ENCODE peak calls at places on chromosomes 11 and 22, in seven cellular contexts. W is cardiac fibroblast, E is HEK293T, G is GM12865, T is SK-MEL-5, V is GM12891, L is amygdala. U is an unnamed sample.

GRCh38 chr11:131691558-131692041 is 321.2 kb downstream of the NTM start:
- DNase-seq in G (peak), T (peak), L (no peak), W (peak), V (peak), E (peak), U (peak)

GRCh38 chr11:73308003-73308962 is at the start of gene ARHGEF17:
- DNase-seq in T (peak), E (peak), W (peak), G (peak), L (no peak), V (peak), U (peak)

GRCh38 chr22:23220485-23221350 is 40.4 kb downstream of the BCR start:
- DNase-seq in G (peak), T (no peak), W (peak), V (peak), L (no peak), E (no peak), U (peak)

GRCh38 chr22:35480627-35481565 is 59.7 kb upstream of the RASD2 start:
- DNase-seq in G (no peak), V (no peak), T (no peak), W (no peak), E (no peak), L (no peak), U (no peak)

GRCh38 chr11:130711193-130711592 is 205.1 kb downstream of the SNX19 start:
- DNase-seq in T (no peak), L (no peak), G (no peak), V (no peak), E (no peak), W (no peak), U (no peak)

GRCh38 chr22:19121631-19122142 is 525 bp downstream of the DGCR2 start:
- DNase-seq in G (peak), W (peak), E (peak), V (no peak), L (no peak), T (peak), U (peak)

GRCh38 chr22:27238935-27239510 is 562.5 kb downstream of the MN1 start:
- DNase-seq in L (no peak), G (no peak), E (no peak), T (no peak), V (no peak), W (peak), U (no peak)

GRCh38 chr11:117877120-117877784 is 794 bp upstream of the FXYD6 start:
- DNase-seq in V (no peak), W (peak), L (no peak), G (no peak), E (no peak), T (no peak), U (no peak)

GRCh38 chr11:70557742-70558485 is 159.6 kb downstream of the CTTN start:
- DNase-seq in T (no peak), W (no peak), G (no peak), V (no peak), E (no peak), L (no peak), U (no peak)

GRCh38 chr11:104609297-104609696 is 289.0 kb downstream of the CASP12 start:
- DNase-seq in W (peak), L (no peak), G (peak), V (peak), E (peak), T (peak), U (peak)

GRCh38 chr22:49735411-49736311 is 92.0 kb downstream of the BRD1 start:
- DNase-seq in L (no peak), E (peak), W (peak), V (no peak), G (no peak), T (no peak), U (peak)

GRCh38 chr11:2309251-2310072 is 7.6 kb downstream of the TSPAN32 start:
- DNase-seq in V (no peak), W (no peak), T (no peak), E (no peak), G (no peak), L (no peak), U (no peak)

GRCh38 chr11:88357323-88358039 is 19.9 kb upstream of the CTSC start:
- DNase-seq in T (no peak), W (peak), G (peak), L (no peak), V (no peak), E (peak), U (peak)

GRCh38 chr22:23409976-23410375 is 170.1 kb downstream of the IGLL1 start:
- DNase-seq in E (no peak), W (no peak), V (no peak), G (no peak), T (no peak), L (no peak), U (no peak)

U was measured in GM13976.